ENCODE peak calls at places on chromosomes 16 and 17, in ten cellular contexts. O is GM23248, R is aorta, T is small intestine, L is esophagus squamous epithelium, X is transverse colon, K is A673, M is ovary, H is left ventricle myocardium inferior, S is prostate gland. J is an unnamed sample.
A peak's percentile ranks its signal among the peaks of the same experiment; 100 is the strongest.

GRCh38 chr16:87056083-87056482 is 261.1 kb downstream of the C16orf95 start:
- DNase-seq in O (peak; percentile 66), R (no peak), T (no peak), L (no peak), X (no peak), K (no peak), M (no peak), H (no peak), S (no peak), J (no peak)

GRCh38 chr17:53391197-53391596 is 431.5 kb upstream of the KIF2B start:
- DNase-seq in O (no peak), R (no peak), T (no peak), L (no peak), X (no peak), K (no peak), M (no peak), H (no peak), S (no peak), J (no peak)

GRCh38 chr16:7703661-7704060 is 371.0 kb downstream of the RBFOX1 start:
- DNase-seq in O (no peak), R (no peak), T (no peak), L (no peak), X (no peak), K (no peak), M (no peak), H (no peak), S (no peak), J (no peak)

GRCh38 chr17:82023447-82024241 is 539 bp downstream of the LRRC45 start:
- DNase-seq in O (peak; percentile 56), R (no peak), T (peak; percentile 16), L (no peak), X (peak; percentile 34), K (no peak), M (no peak), H (no peak), S (no peak), J (no peak)

GRCh38 chr17:67458203-67458602 is 81.1 kb downstream of the PITPNC1 start:
- DNase-seq in O (no peak), R (no peak), T (no peak), L (no peak), X (no peak), K (no peak), M (no peak), H (no peak), S (no peak), J (no peak)

GRCh38 chr17:7260601-7261376 is 1.5 kb downstream of the CLDN7 start:
- DNase-seq in O (peak; percentile 58), R (peak; percentile 65), T (peak; percentile 76), L (no peak), X (peak; percentile 84), K (no peak), M (no peak), H (no peak), S (peak; percentile 64), J (peak; percentile 46)

GRCh38 chr17:77528516-77529327 is 388.0 kb downstream of the SEC14L1 start:
- DNase-seq in O (no peak), R (no peak), T (no peak), L (no peak), X (no peak), K (peak; percentile 83), M (no peak), H (peak; percentile 25), S (no peak), J (no peak)

GRCh38 chr16:78249056-78249455 is 149.6 kb downstream of the WWOX start:
- DNase-seq in O (no peak), R (no peak), T (peak; percentile 58), L (no peak), X (peak; percentile 56), K (peak; percentile 25), M (no peak), H (peak; percentile 32), S (no peak), J (no peak)

GRCh38 chr17:65027305-65027704 is 29.2 kb downstream of the GNA13 start:
- DNase-seq in O (peak; percentile 81), R (no peak), T (no peak), L (no peak), X (no peak), K (peak; percentile 69), M (no peak), H (no peak), S (no peak), J (peak; percentile 39)

GRCh38 chr16:85554791-85555548 is 58.2 kb upstream of the GSE1 start:
- DNase-seq in O (peak; percentile 85), R (peak; percentile 84), T (peak; percentile 60), L (no peak), X (peak; percentile 66), K (peak; percentile 78), M (peak; percentile 80), H (peak; percentile 64), S (peak; percentile 38), J (peak; percentile 68)

GRCh38 chr16:50808929-50809538 is 67.1 kb downstream of the CYLD start:
- DNase-seq in O (no peak), R (no peak), T (no peak), L (no peak), X (no peak), K (no peak), M (no peak), H (no peak), S (no peak), J (no peak)

GRCh38 chr16:56477096-56477878 is 25.9 kb downstream of the OGFOD1 start:
- DNase-seq in O (peak; percentile 92), R (no peak), T (no peak), L (no peak), X (no peak), K (peak; percentile 91), M (no peak), H (no peak), S (no peak), J (no peak)

GRCh38 chr17:75849304-75849695 is 5.1 kb upstream of the UNC13D start:
- DNase-seq in O (no peak), R (no peak), T (no peak), L (no peak), X (no peak), K (no peak), M (no peak), H (no peak), S (no peak), J (no peak)
- H3K4me1 ChIP-seq in O (peaks cover 17% of the 10 kb centered on the region), R (peaks cover 5% of the 10 kb centered on the region), T (peaks cover 9% of the 10 kb centered on the region), L (peaks cover 36% of the 10 kb centered on the region), X (peaks cover 66% of the 10 kb centered on the region), K (peaks cover 5% of the 10 kb centered on the region), M (peaks cover 9% of the 10 kb centered on the region), H (peaks cover 100% of the 10 kb centered on the region), S (peaks cover 24% of the 10 kb centered on the region), J (peaks cover 31% of the 10 kb centered on the region)

GRCh38 chr16:2529961-2530628 is 1.1 kb downstream of the CEMP1 start:
- DNase-seq in O (no peak), R (peak; percentile 55), T (no peak), L (no peak), X (no peak), K (no peak), M (peak; percentile 54), H (no peak), S (no peak), J (no peak)

GRCh38 chr16:2532494-2533141 is 1.4 kb upstream of the CEMP1 start:
- DNase-seq in O (peak; percentile 60), R (peak; percentile 80), T (peak; percentile 84), L (no peak), X (peak; percentile 91), K (peak; percentile 71), M (peak; percentile 84), H (peak; percentile 57), S (peak; percentile 88), J (peak; percentile 56)

GRCh38 chr16:2530629-2531318 is 434 bp downstream of the CEMP1 start:
- DNase-seq in O (no peak), R (peak; percentile 52), T (no peak), L (no peak), X (no peak), K (no peak), M (peak; percentile 49), H (no peak), S (no peak), J (no peak)

GRCh38 chr16:2531371-2531695 is at the start of gene CEMP1:
- DNase-seq in O (no peak), R (no peak), T (no peak), L (no peak), X (no peak), K (no peak), M (no peak), H (no peak), S (no peak), J (no peak)

DNA sequence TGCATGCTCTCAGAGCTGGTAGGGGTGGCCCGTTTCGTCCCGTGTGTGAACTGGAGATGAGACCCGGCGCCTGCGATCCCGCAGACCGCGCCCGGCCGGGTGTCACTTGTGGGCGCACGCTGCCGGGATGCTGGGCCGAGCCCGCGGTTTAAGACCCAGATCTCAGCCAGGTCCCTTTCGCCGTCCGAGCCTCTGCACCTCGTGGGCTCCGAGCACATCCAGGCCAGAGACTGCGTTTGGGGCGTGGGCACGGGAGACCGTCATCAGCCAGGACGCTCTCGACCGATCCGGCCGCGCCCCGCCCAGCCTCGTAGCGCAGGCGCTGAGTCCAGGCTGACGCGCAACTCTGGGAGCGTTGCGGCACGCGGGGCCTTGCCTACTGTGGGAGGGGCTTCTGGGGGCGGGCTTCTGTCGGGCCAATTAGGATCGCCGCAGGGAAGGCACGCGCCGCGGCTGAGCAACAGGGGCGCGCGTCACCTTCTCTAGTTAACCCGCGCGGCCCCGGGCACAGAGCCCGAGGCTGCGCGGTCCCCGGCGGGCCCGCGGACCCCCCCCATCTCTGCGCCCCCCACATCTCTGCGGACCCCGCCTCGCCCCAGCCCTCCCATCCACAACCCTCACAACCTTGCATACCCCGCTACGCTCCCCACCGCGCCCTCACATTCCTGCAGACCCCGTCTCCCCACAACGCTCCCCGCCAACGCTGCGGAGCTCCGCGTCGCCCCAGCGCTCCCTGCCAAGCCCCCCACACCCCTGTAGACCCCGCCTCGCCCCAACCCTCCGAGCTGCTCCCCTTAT is 687 bp upstream of the CEMP1 start:
- DNase-seq in O (peak; percentile 100), R (peak; percentile 100), T (peak; percentile 99), L (peak; percentile 94), X (peak; percentile 99), K (peak; percentile 98), M (peak; percentile 98), H (peak; percentile 99), S (peak; percentile 98), J (peak; percentile 96)
- H3K4me3 ChIP-seq in O (peak overlapping the region; percentile 83), R (peak overlapping the region; percentile 67), T (peak overlapping the region; percentile 50), L (peak overlapping the region; percentile 53), X (peak overlapping the region; percentile 54), K (peak overlapping the region; percentile 61), M (peak overlapping the region; percentile 54), H (peak overlapping the region; percentile 72), S (peak overlapping the region; percentile 62), J (peak overlapping the region; percentile 73)

GRCh38 chr17:80318166-80318565 is 57.5 kb downstream of the RNF213 start:
- DNase-seq in O (no peak), R (no peak), T (no peak), L (no peak), X (no peak), K (no peak), M (no peak), H (no peak), S (no peak), J (no peak)
- H3K36me3 ChIP-seq in O (peaks cover 32% of the 10 kb centered on the region), R (peaks cover 4% of the 10 kb centered on the region), T (peaks cover 28% of the 10 kb centered on the region), L (peaks cover 46% of the 10 kb centered on the region), X (no peaks in the 10 kb centered on the region), K (peaks cover 20% of the 10 kb centered on the region), M (no peaks in the 10 kb centered on the region), H (peaks cover 73% of the 10 kb centered on the region), S (peaks cover 13% of the 10 kb centered on the region), J (peaks cover 74% of the 10 kb centered on the region)

DNA sequence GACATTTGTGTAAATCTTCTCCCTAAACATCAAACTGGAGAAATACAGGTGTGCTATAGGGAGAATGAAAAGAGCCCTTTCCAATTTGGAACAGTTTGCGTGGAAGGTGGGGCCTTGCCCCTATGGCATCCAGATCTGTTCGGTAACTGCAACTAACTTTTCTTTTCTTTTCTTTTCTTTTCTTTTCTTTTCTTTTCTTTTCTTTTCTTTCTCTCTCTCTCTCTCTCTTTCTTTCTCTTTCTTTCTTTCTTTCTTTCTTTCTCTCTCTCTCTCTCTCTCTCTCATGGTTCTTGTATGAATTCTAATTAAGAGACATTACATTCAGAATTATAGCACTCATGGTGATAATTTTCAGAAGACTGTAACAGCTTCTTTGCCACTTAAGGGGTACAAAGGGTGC is 69.6 kb downstream of the KSR1 start:
- DNase-seq in O (no peak), R (no peak), T (no peak), L (no peak), X (no peak), K (no peak), M (no peak), H (no peak), S (no peak), J (no peak)
- H3K4me1 ChIP-seq in O (no peaks in the 10 kb centered on the region), R (no peaks in the 10 kb centered on the region), T (peaks cover 21% of the 10 kb centered on the region), L (peaks cover 6% of the 10 kb centered on the region), X (peaks cover 38% of the 10 kb centered on the region), K (peaks cover 32% of the 10 kb centered on the region), M (peaks cover 13% of the 10 kb centered on the region), H (peaks cover 27% of the 10 kb centered on the region), S (no peaks in the 10 kb centered on the region), J (peaks cover 14% of the 10 kb centered on the region)